ENCODE peak calls at places on chromosomes 11 and 22, in ten cellular contexts. F, J, Q, D, T, P, Z, E, A and G are unnamed samples.

GRCh38 chr11:68053981-68054812 is 15.4 kb downstream of the TCIRG1 start:
- DNase-seq in T (no peak), F (no peak), P (no peak), Z (no peak), E (no peak), A (no peak), D (peak), J (no peak), Q (no peak), G (peak)

GRCh38 chr22:16956290-16956689 is 51.7 kb downstream of the GAB4 start:
- DNase-seq in J (no peak), Z (no peak), Q (no peak), T (no peak), D (no peak), F (no peak), A (no peak), E (no peak), P (no peak), G (no peak)

GRCh38 chr22:45240810-45241631 is at the start of gene KIAA0930:
- DNase-seq in F (peak), A (peak), E (peak), Q (peak), J (peak), T (peak), Z (peak), D (peak), P (no peak), G (peak)

GRCh38 chr11:66262191-66262590 is 6.2 kb upstream of the RAB1B start:
- DNase-seq in T (no peak), P (no peak), D (no peak), A (no peak), F (no peak), Z (no peak), J (no peak), Q (no peak), E (no peak), G (no peak)

GRCh38 chr11:704799-705645 is 1.0 kb upstream of the EPS8L2 start:
- DNase-seq in P (no peak), T (peak), E (no peak), Z (peak), Q (peak), D (no peak), F (no peak), A (peak), J (no peak), G (peak)

GRCh38 chr11:27217948-27218410 is 145.0 kb downstream of the CCDC34 start:
- DNase-seq in A (no peak), Q (no peak), D (no peak), T (no peak), E (peak), P (no peak), Z (no peak), F (no peak), J (peak), G (no peak)

GRCh38 chr22:26837784-26838520 is 180.6 kb downstream of the MIAT start:
- DNase-seq in D (no peak), E (no peak), P (no peak), J (no peak), Z (no peak), T (no peak), Q (no peak), A (no peak), F (no peak), G (no peak)

GRCh38 chr11:66727282-66727882 is 1.6 kb downstream of the SPTBN2 start:
- DNase-seq in J (peak), E (peak), P (no peak), F (peak), D (peak), T (peak), Q (no peak), Z (no peak), A (no peak), G (no peak)

GRCh38 chr11:61967924-61968757 is 707 bp upstream of the FTH1 start:
- DNase-seq in Q (peak), F (peak), Z (peak), T (peak), J (no peak), E (no peak), P (no peak), D (peak), A (peak), G (peak)

GRCh38 chr11:106854429-106854828 is 163.8 kb downstream of the GUCY1A2 start:
- DNase-seq in Q (no peak), E (no peak), J (no peak), D (no peak), T (no peak), Z (no peak), F (no peak), P (no peak), A (no peak), G (no peak)

GRCh38 chr11:13603661-13604060 is 64.8 kb upstream of the FAR1 start:
- DNase-seq in A (no peak), Z (no peak), D (no peak), J (no peak), E (no peak), P (no peak), Q (no peak), F (no peak), T (no peak), G (no peak)

GRCh38 chr11:13606701-13607100 is 61.8 kb upstream of the FAR1 start:
- DNase-seq in T (no peak), Q (no peak), A (no peak), E (no peak), F (no peak), J (no peak), Z (no peak), P (no peak), D (no peak), G (no peak)

DNA sequence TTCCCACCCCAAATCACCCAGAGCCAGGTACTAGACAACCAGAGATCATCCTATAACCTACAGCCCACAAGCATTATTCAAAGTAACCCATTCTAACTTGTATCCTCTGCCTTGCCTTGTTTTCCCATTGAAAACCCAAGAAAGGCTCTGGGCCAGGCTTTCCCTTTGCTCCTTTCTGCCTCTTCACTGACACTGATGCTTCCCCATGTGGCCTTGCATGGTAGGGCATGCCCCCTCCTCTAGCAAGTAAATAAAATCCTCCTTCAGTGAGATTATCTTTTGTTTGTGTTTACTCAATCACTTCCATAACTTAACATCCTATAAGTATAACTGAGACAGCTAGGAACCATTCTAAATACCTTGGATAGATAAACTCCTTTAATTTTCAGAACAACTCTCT is 65.6 kb upstream of the FAR1 start:
- DNase-seq in F (no peak), P (no peak), A (no peak), J (no peak), Z (no peak), Q (no peak), T (no peak), D (no peak), E (no peak), G (no peak)
- TF ChIP-seq CTCF in F (no peak), P (no peak), A (no peak), J (no peak), Z (no peak), Q (no peak), T (no peak), D (no peak), E (no peak), G (no peak)

GRCh38 chr22:37173709-37174108 is 14.3 kb downstream of the C1QTNF6 start:
- DNase-seq in Z (peak), A (no peak), J (no peak), T (no peak), Q (peak), P (no peak), E (no peak), F (no peak), D (peak), G (no peak)
- H3K27ac ChIP-seq in Z (no peak), A (no peak), J (no peak), T (no peak), Q (no peak), P (no peak), E (no peak), F (no peak), D (no peak), G (no peak)

GRCh38 chr22:25174156-25174887 is 25.3 kb upstream of the CRYBB3 start:
- DNase-seq in Z (no peak), E (no peak), Q (no peak), J (no peak), A (no peak), D (no peak), F (no peak), P (no peak), T (no peak), G (no peak)

GRCh38 chr22:25169278-25170031 is 30.2 kb upstream of the CRYBB3 start:
- DNase-seq in Q (peak), Z (no peak), P (no peak), J (no peak), D (no peak), E (no peak), F (no peak), A (no peak), T (no peak), G (peak)

GRCh38 chr22:25170426-25170980 is 29.2 kb upstream of the CRYBB3 start:
- DNase-seq in P (no peak), T (no peak), Q (no peak), E (no peak), F (no peak), Z (no peak), D (no peak), J (no peak), A (no peak), G (peak)

GRCh38 chr22:25174888-25175411 is 24.7 kb upstream of the CRYBB3 start:
- DNase-seq in Z (no peak), F (no peak), Q (no peak), P (no peak), D (no peak), A (no peak), E (no peak), T (no peak), J (no peak), G (no peak)

DNA sequence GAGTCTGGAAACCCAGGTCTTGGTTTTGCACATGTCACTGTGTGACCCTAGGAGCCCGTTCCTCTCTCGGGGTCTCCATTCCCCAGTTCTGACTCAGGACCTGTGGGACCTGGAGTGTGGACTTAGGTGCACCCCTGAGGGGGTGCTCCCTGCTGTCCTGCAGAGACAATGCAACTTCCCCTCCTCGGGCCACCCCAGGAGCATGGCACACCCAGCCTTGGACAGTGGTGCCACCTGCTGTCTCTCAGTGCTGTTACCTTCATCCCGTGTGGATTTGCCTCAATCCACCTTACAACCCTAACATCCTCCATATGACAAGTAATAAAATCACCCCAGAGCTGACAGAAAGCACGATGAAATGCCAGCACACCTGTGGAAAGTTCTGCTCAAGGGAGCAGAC is 27.5 kb upstream of the CRYBB3 start:
- DNase-seq in F (peak), A (no peak), P (no peak), T (no peak), Q (no peak), Z (no peak), E (no peak), D (peak), J (no peak), G (peak)
- TF ChIP-seq CTCF in F (peak), A (peak), P (peak), T (peak), Q (peak), Z (peak), E (no peak), D (peak), J (peak), G (peak)

DNA sequence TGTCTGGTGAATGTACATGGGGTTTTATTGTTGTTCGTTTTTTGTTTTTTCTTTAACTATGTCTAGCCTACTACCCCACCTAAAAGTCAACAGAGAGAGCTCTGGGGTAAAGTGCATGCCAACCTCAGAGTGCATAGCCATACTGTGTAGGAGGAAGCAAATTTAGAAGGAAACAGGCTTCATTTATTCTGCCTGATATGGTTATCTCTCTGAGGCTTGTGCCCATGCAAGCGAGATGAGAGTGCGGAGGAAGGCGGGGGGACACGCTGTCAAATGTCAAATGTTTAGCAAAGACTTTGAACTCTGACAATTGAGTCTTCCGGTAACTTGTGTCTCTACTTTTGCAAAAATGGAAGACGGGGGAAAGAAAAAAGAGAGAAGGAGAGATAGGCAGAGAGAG is 295.5 kb downstream of the ETS1 start:
- DNase-seq in P (no peak), F (no peak), D (peak), Q (no peak), J (no peak), T (no peak), E (no peak), Z (no peak), A (no peak), G (no peak)
- H3K27ac ChIP-seq in P (no peak), F (no peak), D (peak), Q (peak), J (no peak), T (no peak), E (no peak), Z (no peak), A (no peak), G (peak)

DNA sequence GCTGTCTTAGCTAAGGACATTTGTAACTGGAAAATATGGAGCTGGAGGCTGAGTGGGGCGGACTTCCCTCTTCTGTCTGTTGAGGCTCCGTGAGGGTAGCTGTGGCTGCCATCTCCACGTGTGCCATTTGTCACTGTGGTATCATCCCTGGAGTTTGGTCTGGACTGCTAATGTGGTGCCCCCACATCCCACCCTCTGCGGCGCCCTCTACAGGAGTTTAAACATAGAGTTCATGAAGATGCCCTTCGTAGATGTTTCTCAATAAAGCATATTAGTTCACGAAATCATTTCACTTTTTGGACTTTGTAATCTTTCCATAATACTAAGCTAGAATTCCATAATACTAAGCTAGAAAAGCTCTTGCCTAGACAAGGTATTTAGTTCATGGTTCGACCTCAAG is 52.4 kb downstream of the TECTA start:
- DNase-seq in T (no peak), F (no peak), A (no peak), E (no peak), J (no peak), Z (no peak), P (no peak), D (no peak), Q (no peak), G (no peak)
- TF ChIP-seq CTCF in T (no peak), F (no peak), A (peak), E (no peak), J (no peak), Z (no peak), P (no peak), D (no peak), Q (no peak), G (no peak)

GRCh38 chr11:12862761-12863469 is 146.2 kb upstream of the RASSF10 start:
- DNase-seq in P (no peak), Q (no peak), J (peak), D (no peak), T (peak), Z (no peak), A (no peak), F (peak), E (peak), G (no peak)
- H3K27ac ChIP-seq in P (no peak), Q (peak), J (peak), D (no peak), T (peak), Z (no peak), A (no peak), F (no peak), E (no peak), G (no peak)